ENCODE peak calls at places on chromosomes 7 and 10, in nine cellular contexts. One of them, this sample, is unnamed.

GRCh38 chr7:42025635-42026375 is 211.2 kb downstream of the GLI3 start:
- DNase-seq in uterus: no peak
- DNase-seq in AG04449: no peak
- DNase-seq in body of pancreas: peak
- DNase-seq in cardiac muscle cell: no peak
- DNase-seq in AG04450: no peak
- DNase-seq in lower lobe of right lung: no peak
- DNase-seq in kidney epithelial cell: no peak
- DNase-seq in psoas muscle: no peak
- DNase-seq in this sample: no peak

GRCh38 chr7:21568762-21569161 is 25.9 kb downstream of the DNAH11 start:
- DNase-seq in uterus: no peak
- DNase-seq in AG04449: no peak
- DNase-seq in body of pancreas: no peak
- DNase-seq in cardiac muscle cell: peak
- DNase-seq in AG04450: no peak
- DNase-seq in lower lobe of right lung: no peak
- DNase-seq in kidney epithelial cell: no peak
- DNase-seq in psoas muscle: no peak
- DNase-seq in this sample: no peak

GRCh38 chr10:1424648-1425047 is 312.7 kb downstream of the ADARB2 start:
- DNase-seq in uterus: no peak
- DNase-seq in AG04449: no peak
- DNase-seq in body of pancreas: no peak
- DNase-seq in cardiac muscle cell: no peak
- DNase-seq in AG04450: no peak
- DNase-seq in lower lobe of right lung: no peak
- DNase-seq in kidney epithelial cell: no peak
- DNase-seq in psoas muscle: no peak
- DNase-seq in this sample: no peak

GRCh38 chr10:47290338-47290737 is 9.7 kb upstream of the GDF10 start:
- DNase-seq in uterus: no peak
- DNase-seq in AG04449: no peak
- DNase-seq in body of pancreas: no peak
- DNase-seq in cardiac muscle cell: no peak
- DNase-seq in AG04450: no peak
- DNase-seq in lower lobe of right lung: no peak
- DNase-seq in kidney epithelial cell: no peak
- DNase-seq in psoas muscle: no peak
- DNase-seq in this sample: no peak

GRCh38 chr10:77156406-77156879 is 481.2 kb downstream of the KCNMA1 start:
- DNase-seq in uterus: peak
- DNase-seq in AG04449: no peak
- DNase-seq in body of pancreas: no peak
- DNase-seq in cardiac muscle cell: peak
- DNase-seq in AG04450: no peak
- DNase-seq in lower lobe of right lung: no peak
- DNase-seq in kidney epithelial cell: no peak
- DNase-seq in psoas muscle: no peak
- DNase-seq in this sample: no peak

GRCh38 chr10:68073631-68074403 is 1.3 kb downstream of the HERC4 start:
- DNase-seq in uterus: no peak
- DNase-seq in AG04449: no peak
- DNase-seq in body of pancreas: no peak
- DNase-seq in cardiac muscle cell: peak
- DNase-seq in AG04450: no peak
- DNase-seq in lower lobe of right lung: no peak
- DNase-seq in kidney epithelial cell: no peak
- DNase-seq in psoas muscle: no peak
- DNase-seq in this sample: no peak

GRCh38 chr7:122790132-122790531 is 87.4 kb upstream of the RNF148 start:
- DNase-seq in uterus: no peak
- DNase-seq in AG04449: no peak
- DNase-seq in body of pancreas: no peak
- DNase-seq in cardiac muscle cell: peak
- DNase-seq in AG04450: no peak
- DNase-seq in lower lobe of right lung: no peak
- DNase-seq in kidney epithelial cell: no peak
- DNase-seq in psoas muscle: no peak
- DNase-seq in this sample: no peak

GRCh38 chr7:41886257-41886905 is 183.5 kb upstream of the INHBA start:
- DNase-seq in uterus: peak
- DNase-seq in AG04449: peak
- DNase-seq in body of pancreas: peak
- DNase-seq in cardiac muscle cell: peak
- DNase-seq in AG04450: peak
- DNase-seq in lower lobe of right lung: no peak
- DNase-seq in kidney epithelial cell: no peak
- DNase-seq in psoas muscle: peak
- DNase-seq in this sample: peak

GRCh38 chr7:94396044-94396443 is 1.3 kb downstream of the COL1A2 start:
- DNase-seq in uterus: peak
- DNase-seq in AG04449: no peak
- DNase-seq in body of pancreas: no peak
- DNase-seq in cardiac muscle cell: peak
- DNase-seq in AG04450: peak
- DNase-seq in lower lobe of right lung: no peak
- DNase-seq in kidney epithelial cell: no peak
- DNase-seq in psoas muscle: no peak
- DNase-seq in this sample: peak

GRCh38 chr7:148912758-148913541 is 28.9 kb upstream of the EZH2 start:
- DNase-seq in uterus: no peak
- DNase-seq in AG04449: no peak
- DNase-seq in body of pancreas: no peak
- DNase-seq in cardiac muscle cell: no peak
- DNase-seq in AG04450: no peak
- DNase-seq in lower lobe of right lung: no peak
- DNase-seq in kidney epithelial cell: peak
- DNase-seq in psoas muscle: no peak
- DNase-seq in this sample: no peak

GRCh38 chr10:132442636-132443035 is 45.6 kb downstream of the PWWP2B start:
- DNase-seq in uterus: no peak
- DNase-seq in AG04449: no peak
- DNase-seq in body of pancreas: no peak
- DNase-seq in cardiac muscle cell: no peak
- DNase-seq in AG04450: no peak
- DNase-seq in lower lobe of right lung: no peak
- DNase-seq in kidney epithelial cell: no peak
- DNase-seq in psoas muscle: no peak
- DNase-seq in this sample: no peak

GRCh38 chr10:351770-352318 is 216.6 kb downstream of the ZMYND11 start:
- DNase-seq in uterus: no peak
- DNase-seq in AG04449: no peak
- DNase-seq in body of pancreas: no peak
- DNase-seq in cardiac muscle cell: no peak
- DNase-seq in AG04450: no peak
- DNase-seq in lower lobe of right lung: no peak
- DNase-seq in kidney epithelial cell: no peak
- DNase-seq in psoas muscle: no peak
- DNase-seq in this sample: no peak

GRCh38 chr7:130896051-130896881 is 162.3 kb upstream of the KLF14 start:
- DNase-seq in uterus: no peak
- DNase-seq in AG04449: no peak
- DNase-seq in body of pancreas: no peak
- DNase-seq in cardiac muscle cell: peak
- DNase-seq in AG04450: no peak
- DNase-seq in lower lobe of right lung: no peak
- DNase-seq in kidney epithelial cell: no peak
- DNase-seq in psoas muscle: no peak
- DNase-seq in this sample: no peak
- TF ChIP-seq CTCF in uterus: no peak
- TF ChIP-seq CTCF in AG04449: peak
- TF ChIP-seq CTCF in body of pancreas: no peak
- TF ChIP-seq CTCF in cardiac muscle cell: peak
- TF ChIP-seq CTCF in AG04450: peak
- TF ChIP-seq CTCF in lower lobe of right lung: no peak
- TF ChIP-seq CTCF in kidney epithelial cell: peak
- TF ChIP-seq CTCF in psoas muscle: peak
- TF ChIP-seq CTCF in this sample: no peak

DNA sequence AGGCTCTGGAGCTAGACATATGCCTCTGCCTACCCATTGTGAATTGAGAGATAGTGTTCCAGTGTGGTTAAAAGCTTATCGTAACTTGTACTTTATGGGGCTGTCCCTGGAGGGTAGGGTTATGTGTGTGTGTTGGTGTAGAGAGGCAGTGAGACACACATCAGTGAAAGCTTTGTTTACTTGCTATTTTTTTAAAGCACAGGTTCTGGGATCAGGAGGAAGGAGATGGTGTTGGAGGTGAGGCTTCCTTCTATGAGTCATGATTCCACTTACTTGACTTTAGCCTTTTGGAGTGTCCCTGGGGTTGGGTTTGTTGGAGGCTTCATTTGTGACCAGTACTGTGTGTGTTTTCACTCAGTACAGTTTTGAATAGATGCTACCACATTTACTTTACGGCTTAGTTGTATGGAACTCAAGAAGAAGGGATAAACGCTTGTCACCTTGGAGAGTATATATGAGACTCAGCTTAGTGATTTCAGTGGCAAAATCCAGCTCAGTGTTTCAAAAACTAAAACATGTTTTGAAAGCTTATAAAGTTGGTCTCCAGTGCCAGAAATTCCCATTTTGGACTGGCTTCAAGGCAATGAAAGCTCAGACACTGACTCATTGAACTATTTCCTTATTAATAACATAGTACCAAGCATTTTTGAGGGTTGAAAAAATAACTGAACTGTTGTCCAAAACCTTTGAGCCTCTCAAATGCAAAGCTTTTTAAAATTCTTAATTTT is 106.2 kb downstream of the PLXDC2 start:
- DNase-seq in uterus: peak
- DNase-seq in AG04449: no peak
- DNase-seq in body of pancreas: peak
- DNase-seq in cardiac muscle cell: peak
- DNase-seq in AG04450: peak
- DNase-seq in lower lobe of right lung: no peak
- DNase-seq in kidney epithelial cell: no peak
- DNase-seq in psoas muscle: no peak
- DNase-seq in this sample: peak
- H3K4me3 ChIP-seq in uterus: no peak
- H3K4me3 ChIP-seq in AG04449: no peak
- H3K4me3 ChIP-seq in body of pancreas: no peak
- H3K4me3 ChIP-seq in cardiac muscle cell: no peak
- H3K4me3 ChIP-seq in AG04450: no peak
- H3K4me3 ChIP-seq in lower lobe of right lung: no peak
- H3K4me3 ChIP-seq in kidney epithelial cell: no peak
- H3K4me3 ChIP-seq in psoas muscle: no peak
- H3K4me3 ChIP-seq in this sample: no peak

GRCh38 chr10:48309711-48310226 is 3.3 kb downstream of the MAPK8 start:
- DNase-seq in uterus: no peak
- DNase-seq in AG04449: no peak
- DNase-seq in body of pancreas: no peak
- DNase-seq in cardiac muscle cell: peak
- DNase-seq in AG04450: no peak
- DNase-seq in lower lobe of right lung: no peak
- DNase-seq in kidney epithelial cell: peak
- DNase-seq in psoas muscle: no peak
- DNase-seq in this sample: no peak
- TF ChIP-seq CTCF in uterus: no peak
- TF ChIP-seq CTCF in AG04449: no peak
- TF ChIP-seq CTCF in body of pancreas: no peak
- TF ChIP-seq CTCF in cardiac muscle cell: peak
- TF ChIP-seq CTCF in AG04450: peak
- TF ChIP-seq CTCF in lower lobe of right lung: no peak
- TF ChIP-seq CTCF in kidney epithelial cell: peak
- TF ChIP-seq CTCF in psoas muscle: peak
- TF ChIP-seq CTCF in this sample: peak

GRCh38 chr7:76318488-76319353 is 16.2 kb downstream of the HSPB1 start:
- DNase-seq in uterus: peak
- DNase-seq in AG04449: peak
- DNase-seq in body of pancreas: peak
- DNase-seq in cardiac muscle cell: peak
- DNase-seq in AG04450: peak
- DNase-seq in lower lobe of right lung: peak
- DNase-seq in kidney epithelial cell: no peak
- DNase-seq in psoas muscle: peak
- DNase-seq in this sample: peak

GRCh38 chr7:76315372-76315771 is 12.9 kb downstream of the HSPB1 start:
- DNase-seq in uterus: no peak
- DNase-seq in AG04449: no peak
- DNase-seq in body of pancreas: no peak
- DNase-seq in cardiac muscle cell: no peak
- DNase-seq in AG04450: no peak
- DNase-seq in lower lobe of right lung: peak
- DNase-seq in kidney epithelial cell: no peak
- DNase-seq in psoas muscle: peak
- DNase-seq in this sample: no peak

GRCh38 chr7:76314042-76314721 is 11.7 kb downstream of the HSPB1 start:
- DNase-seq in uterus: peak
- DNase-seq in AG04449: peak
- DNase-seq in body of pancreas: peak
- DNase-seq in cardiac muscle cell: peak
- DNase-seq in AG04450: peak
- DNase-seq in lower lobe of right lung: peak
- DNase-seq in kidney epithelial cell: peak
- DNase-seq in psoas muscle: peak
- DNase-seq in this sample: peak

GRCh38 chr7:76317782-76318487 is 15.5 kb downstream of the HSPB1 start:
- DNase-seq in uterus: peak
- DNase-seq in AG04449: peak
- DNase-seq in body of pancreas: peak
- DNase-seq in cardiac muscle cell: peak
- DNase-seq in AG04450: peak
- DNase-seq in lower lobe of right lung: peak
- DNase-seq in kidney epithelial cell: peak
- DNase-seq in psoas muscle: peak
- DNase-seq in this sample: peak

DNA sequence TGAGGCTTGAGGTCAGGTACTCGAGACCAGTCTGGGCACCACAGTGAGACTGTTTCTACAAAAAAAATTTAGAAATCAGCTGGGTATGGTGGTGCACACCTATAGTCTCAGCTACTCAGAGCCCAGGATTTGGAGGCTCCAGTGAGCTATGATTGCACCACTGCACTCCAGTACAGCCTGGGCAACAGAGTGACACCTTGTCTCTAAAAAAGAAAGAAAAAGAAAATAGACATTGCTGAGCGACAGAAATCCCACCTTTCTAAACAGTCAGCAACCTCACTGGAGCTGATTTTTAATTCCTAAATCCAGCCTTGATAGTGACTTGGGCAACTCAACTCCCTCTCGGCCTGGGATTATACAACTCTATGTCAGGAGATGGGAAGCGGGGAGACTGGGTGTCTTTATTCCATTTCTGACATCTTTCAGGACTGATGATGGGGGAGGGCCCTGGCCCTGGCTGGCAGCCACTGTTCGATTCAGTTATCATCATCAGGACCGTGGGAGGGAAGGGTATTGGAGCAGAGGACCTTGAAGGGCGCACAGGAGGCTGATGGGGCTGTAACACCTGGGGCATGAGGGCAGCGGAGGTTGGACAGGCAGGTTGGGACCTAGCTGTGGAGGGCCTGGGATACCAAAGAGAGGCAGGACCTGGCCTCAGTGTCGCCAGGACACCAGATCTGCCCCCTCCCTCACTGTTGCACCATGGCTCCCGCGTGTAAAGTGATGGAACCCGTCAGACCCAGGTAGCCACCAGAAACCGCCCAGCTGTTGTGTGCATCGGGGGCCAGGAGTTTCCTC is 14.7 kb downstream of the HSPB1 start:
- DNase-seq in uterus: peak
- DNase-seq in AG04449: no peak
- DNase-seq in body of pancreas: peak
- DNase-seq in cardiac muscle cell: no peak
- DNase-seq in AG04450: no peak
- DNase-seq in lower lobe of right lung: peak
- DNase-seq in kidney epithelial cell: no peak
- DNase-seq in psoas muscle: no peak
- DNase-seq in this sample: no peak
- H3K4me3 ChIP-seq in uterus: peak
- H3K4me3 ChIP-seq in AG04449: peak
- H3K4me3 ChIP-seq in body of pancreas: no peak
- H3K4me3 ChIP-seq in cardiac muscle cell: peak
- H3K4me3 ChIP-seq in AG04450: peak
- H3K4me3 ChIP-seq in lower lobe of right lung: peak
- H3K4me3 ChIP-seq in kidney epithelial cell: peak
- H3K4me3 ChIP-seq in psoas muscle: peak
- H3K4me3 ChIP-seq in this sample: no peak

This sample was measured in heart right ventricle.